ENCODE peak calls at places on chromosomes 2 and 18, in six cellular contexts. One of them, this sample, is unnamed.
A peak's percentile ranks its signal among the peaks of the same experiment; 100 is the strongest.

GRCh38 chr2:237581751-237582746 is 8.5 kb downstream of the RAB17 start:
- DNase-seq in neural progenitor cell: peak; percentile 65
- DNase-seq in PC-9: no peak
- DNase-seq in astrocyte: peak; percentile 42
- DNase-seq in fibroblast of lung: peak; percentile 58
- DNase-seq in HCT116: no peak
- DNase-seq in this sample: peak; percentile 68

GRCh38 chr2:157785866-157786662 is 90.1 kb downstream of the ACVR1 start:
- DNase-seq in fibroblast of lung: peak; percentile 75
- DNase-seq in HCT116: no peak
- DNase-seq in neural progenitor cell: no peak
- DNase-seq in PC-9: no peak
- DNase-seq in astrocyte: peak; percentile 67
- DNase-seq in this sample: no peak

GRCh38 chr18:75483662-75484061 is 56.2 kb upstream of the SMIM21 start:
- DNase-seq in astrocyte: no peak
- DNase-seq in neural progenitor cell: no peak
- DNase-seq in HCT116: no peak
- DNase-seq in fibroblast of lung: no peak
- DNase-seq in PC-9: no peak
- DNase-seq in this sample: no peak

GRCh38 chr2:113182471-113183260 is 8.9 kb downstream of the PSD4 start:
- DNase-seq in neural progenitor cell: no peak
- DNase-seq in PC-9: no peak
- DNase-seq in fibroblast of lung: no peak
- DNase-seq in HCT116: no peak
- DNase-seq in astrocyte: no peak
- DNase-seq in this sample: no peak

GRCh38 chr2:85095094-85095493 is 38.1 kb upstream of the TCF7L1 start:
- DNase-seq in HCT116: no peak
- DNase-seq in PC-9: peak; percentile 41
- DNase-seq in fibroblast of lung: no peak
- DNase-seq in astrocyte: peak; percentile 6
- DNase-seq in neural progenitor cell: no peak
- DNase-seq in this sample: no peak

GRCh38 chr2:218260742-218261423 is at the start of gene GPBAR1:
- DNase-seq in neural progenitor cell: peak; percentile 71
- DNase-seq in HCT116: no peak
- DNase-seq in astrocyte: no peak
- DNase-seq in PC-9: no peak
- DNase-seq in fibroblast of lung: no peak
- DNase-seq in this sample: no peak

GRCh38 chr2:124894199-124894598 is 869.1 kb downstream of the CNTNAP5 start:
- DNase-seq in PC-9: no peak
- DNase-seq in HCT116: no peak
- DNase-seq in fibroblast of lung: no peak
- DNase-seq in neural progenitor cell: no peak
- DNase-seq in astrocyte: no peak
- DNase-seq in this sample: no peak

GRCh38 chr2:44546469-44547127 is 184.9 kb downstream of the CAMKMT start:
- DNase-seq in fibroblast of lung: no peak
- DNase-seq in PC-9: no peak
- DNase-seq in HCT116: no peak
- DNase-seq in neural progenitor cell: no peak
- DNase-seq in astrocyte: no peak
- DNase-seq in this sample: no peak

GRCh38 chr2:109475531-109476210 is 138.1 kb downstream of the SEPTIN10 start:
- DNase-seq in HCT116: no peak
- DNase-seq in fibroblast of lung: peak; percentile 81
- DNase-seq in neural progenitor cell: no peak
- DNase-seq in PC-9: peak; percentile 85
- DNase-seq in astrocyte: peak; percentile 70
- DNase-seq in this sample: peak; percentile 67

GRCh38 chr18:77132369-77133050 is at the start of gene MBP:
- DNase-seq in neural progenitor cell: peak; percentile 73
- DNase-seq in HCT116: no peak
- DNase-seq in PC-9: peak; percentile 53
- DNase-seq in fibroblast of lung: no peak
- DNase-seq in astrocyte: no peak
- DNase-seq in this sample: peak; percentile 56

GRCh38 chr2:134527398-134527797 is 191.4 kb downstream of the TMEM163 start:
- DNase-seq in neural progenitor cell: no peak
- DNase-seq in fibroblast of lung: peak; percentile 6
- DNase-seq in PC-9: no peak
- DNase-seq in astrocyte: no peak
- DNase-seq in HCT116: no peak
- DNase-seq in this sample: no peak

GRCh38 chr2:175577405-175577986 is 396.0 kb upstream of the ATP5MC3 start:
- DNase-seq in HCT116: no peak
- DNase-seq in astrocyte: no peak
- DNase-seq in neural progenitor cell: no peak
- DNase-seq in fibroblast of lung: no peak
- DNase-seq in PC-9: no peak
- DNase-seq in this sample: no peak

GRCh38 chr18:4589056-4589800 is 134.1 kb upstream of the DLGAP1 start:
- DNase-seq in HCT116: no peak
- DNase-seq in fibroblast of lung: no peak
- DNase-seq in PC-9: no peak
- DNase-seq in astrocyte: no peak
- DNase-seq in neural progenitor cell: no peak
- DNase-seq in this sample: no peak

GRCh38 chr18:34339155-34339554 is 114.4 kb upstream of the NOL4 start:
- DNase-seq in neural progenitor cell: no peak
- DNase-seq in PC-9: no peak
- DNase-seq in fibroblast of lung: no peak
- DNase-seq in HCT116: no peak
- DNase-seq in astrocyte: no peak
- DNase-seq in this sample: no peak

GRCh38 chr2:176132397-176133086 is 3.0 kb downstream of the HOXD8 start:
- DNase-seq in neural progenitor cell: peak; percentile 47
- DNase-seq in PC-9: no peak
- DNase-seq in astrocyte: no peak
- DNase-seq in HCT116: no peak
- DNase-seq in fibroblast of lung: no peak
- DNase-seq in this sample: no peak

GRCh38 chr2:84085562-84085961 is 373.5 kb downstream of the SUCLG1 start:
- DNase-seq in astrocyte: no peak
- DNase-seq in fibroblast of lung: no peak
- DNase-seq in PC-9: no peak
- DNase-seq in neural progenitor cell: no peak
- DNase-seq in HCT116: no peak
- DNase-seq in this sample: no peak

GRCh38 chr2:241001413-241002274 is 3.2 kb downstream of the SNED1 start:
- DNase-seq in neural progenitor cell: no peak
- DNase-seq in fibroblast of lung: no peak
- DNase-seq in PC-9: no peak
- DNase-seq in astrocyte: no peak
- DNase-seq in HCT116: no peak
- DNase-seq in this sample: no peak

GRCh38 chr18:77571743-77572142 is 322.1 kb downstream of the GALR1 start:
- DNase-seq in HCT116: no peak
- DNase-seq in fibroblast of lung: no peak
- DNase-seq in PC-9: no peak
- DNase-seq in astrocyte: no peak
- DNase-seq in neural progenitor cell: no peak
- DNase-seq in this sample: no peak

GRCh38 chr2:17573085-17573805 is 32.7 kb downstream of the VSNL1 start:
- DNase-seq in fibroblast of lung: peak; percentile 85
- DNase-seq in neural progenitor cell: no peak
- DNase-seq in HCT116: no peak
- DNase-seq in PC-9: no peak
- DNase-seq in astrocyte: peak; percentile 82
- DNase-seq in this sample: no peak

GRCh38 chr18:28091197-28091596 is 85.7 kb downstream of the CDH2 start:
- DNase-seq in fibroblast of lung: no peak
- DNase-seq in astrocyte: no peak
- DNase-seq in PC-9: no peak
- DNase-seq in neural progenitor cell: no peak
- DNase-seq in HCT116: no peak
- DNase-seq in this sample: no peak

GRCh38 chr2:14352067-14352466 is 280.4 kb upstream of the LRATD1 start:
- DNase-seq in HCT116: no peak
- DNase-seq in astrocyte: no peak
- DNase-seq in fibroblast of lung: no peak
- DNase-seq in neural progenitor cell: no peak
- DNase-seq in PC-9: no peak
- DNase-seq in this sample: no peak

GRCh38 chr18:62616331-62616805 is 93.5 kb downstream of the ZCCHC2 start:
- DNase-seq in fibroblast of lung: no peak
- DNase-seq in astrocyte: no peak
- DNase-seq in HCT116: no peak
- DNase-seq in neural progenitor cell: no peak
- DNase-seq in PC-9: no peak
- DNase-seq in this sample: no peak

GRCh38 chr2:61145990-61146389 is 16.0 kb upstream of the C2orf74 start:
- DNase-seq in astrocyte: no peak
- DNase-seq in HCT116: no peak
- DNase-seq in fibroblast of lung: no peak
- DNase-seq in neural progenitor cell: no peak
- DNase-seq in PC-9: no peak
- DNase-seq in this sample: no peak

GRCh38 chr2:241592126-241592845 is 33.7 kb downstream of the BOK start:
- DNase-seq in PC-9: no peak
- DNase-seq in HCT116: no peak
- DNase-seq in neural progenitor cell: no peak
- DNase-seq in fibroblast of lung: no peak
- DNase-seq in astrocyte: no peak
- DNase-seq in this sample: no peak

GRCh38 chr2:169108098-169108884 is 38.9 kb downstream of the DHRS9 start:
- DNase-seq in fibroblast of lung: no peak
- DNase-seq in neural progenitor cell: no peak
- DNase-seq in HCT116: no peak
- DNase-seq in PC-9: no peak
- DNase-seq in astrocyte: no peak
- DNase-seq in this sample: no peak
- TF ChIP-seq CTCF in fibroblast of lung: no peak
- TF ChIP-seq CTCF in neural progenitor cell: no peak
- TF ChIP-seq CTCF in HCT116: no peak
- TF ChIP-seq CTCF in PC-9: no peak
- TF ChIP-seq CTCF in astrocyte: no peak
- TF ChIP-seq CTCF in this sample: no peak

GRCh38 chr2:99152181-99152580 is 2.6 kb downstream of the TSGA10 start:
- DNase-seq in neural progenitor cell: no peak
- DNase-seq in HCT116: no peak
- DNase-seq in PC-9: no peak
- DNase-seq in astrocyte: no peak
- DNase-seq in fibroblast of lung: no peak
- DNase-seq in this sample: no peak

GRCh38 chr2:99153921-99154604 is 679 bp downstream of the TSGA10 start:
- DNase-seq in fibroblast of lung: peak; percentile 21
- DNase-seq in HCT116: no peak
- DNase-seq in astrocyte: peak; percentile 10
- DNase-seq in neural progenitor cell: peak; percentile 3
- DNase-seq in PC-9: no peak
- DNase-seq in this sample: peak; percentile 12

GRCh38 chr2:99154643-99155536 is at the start of the genes LIPT1 and TSGA10:
- DNase-seq in PC-9: peak; percentile 81
- DNase-seq in astrocyte: peak; percentile 84
- DNase-seq in neural progenitor cell: peak; percentile 90
- DNase-seq in fibroblast of lung: peak; percentile 91
- DNase-seq in HCT116: peak; percentile 82
- DNase-seq in this sample: peak; percentile 97

DNA sequence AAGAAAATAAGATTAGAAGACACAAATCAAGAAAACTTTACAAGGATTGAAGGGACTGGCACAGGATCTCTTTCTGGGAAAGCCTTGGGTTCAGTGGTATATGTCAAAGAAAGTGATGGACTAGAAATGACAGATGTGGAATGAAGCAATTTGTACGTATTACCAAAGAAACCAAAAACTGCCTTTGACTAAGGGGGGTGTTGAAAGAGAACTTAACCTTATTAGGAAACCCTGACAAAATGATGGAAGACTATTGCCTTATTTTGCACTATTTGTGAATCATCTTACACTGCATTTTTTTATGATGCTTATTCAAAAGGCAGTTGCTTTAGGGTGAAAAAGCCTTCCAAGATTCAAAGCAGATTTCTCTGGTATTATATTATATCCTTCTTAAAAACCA is 4.1 kb downstream of the TSGA10 start:
- DNase-seq in neural progenitor cell: no peak
- DNase-seq in astrocyte: peak; percentile 20
- DNase-seq in HCT116: no peak
- DNase-seq in PC-9: no peak
- DNase-seq in fibroblast of lung: peak; percentile 23
- DNase-seq in this sample: no peak
- H2AFZ ChIP-seq in neural progenitor cell: no peak overlapping the region
- H2AFZ ChIP-seq in astrocyte: no peak overlapping the region
- H2AFZ ChIP-seq in HCT116: no peak overlapping the region
- H2AFZ ChIP-seq in PC-9: no peak overlapping the region
- H2AFZ ChIP-seq in fibroblast of lung: no peak overlapping the region
- H2AFZ ChIP-seq in this sample: no peak overlapping the region

DNA sequence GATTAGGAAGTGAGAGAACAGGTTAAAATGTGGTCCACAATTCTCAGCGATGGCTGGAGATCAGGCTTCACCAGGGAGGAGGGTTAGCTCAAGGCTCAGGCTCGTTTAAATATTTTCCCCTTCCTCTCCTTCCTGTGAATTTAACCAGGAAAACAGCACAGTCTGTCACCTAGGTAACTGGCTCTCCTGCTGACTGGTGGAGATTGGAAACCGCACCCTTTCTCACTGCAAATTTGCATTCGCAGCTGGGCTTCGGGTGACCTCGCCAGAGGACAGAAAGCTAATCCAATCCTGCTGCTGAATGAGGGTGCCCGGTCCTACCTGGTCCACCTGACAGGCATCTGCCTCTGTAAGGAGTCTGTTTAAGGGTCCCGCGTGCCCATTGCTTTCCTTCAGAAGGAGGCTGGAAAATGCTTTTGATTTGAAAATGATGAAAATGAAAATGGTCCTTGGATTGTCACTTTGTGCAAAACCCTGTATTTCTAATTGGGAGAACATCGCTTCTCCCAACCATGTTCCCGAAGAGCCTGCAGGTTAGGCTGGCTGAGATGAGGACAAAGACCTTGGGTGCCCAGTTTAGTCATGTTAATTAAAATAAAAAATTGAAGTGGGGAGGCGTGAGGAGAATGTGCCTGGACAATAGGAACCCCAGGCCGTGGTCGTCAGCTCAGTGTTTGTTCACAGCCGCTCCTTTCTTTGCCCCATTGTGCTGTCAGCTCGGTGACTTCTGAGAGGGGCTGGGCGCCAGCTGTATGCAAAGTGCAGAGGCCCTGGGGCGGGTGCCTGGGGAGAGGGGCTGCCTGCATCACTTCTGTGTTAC is 43.4 kb upstream of the MTCL1 start:
- DNase-seq in astrocyte: peak; percentile 67
- DNase-seq in neural progenitor cell: peak; percentile 83
- DNase-seq in fibroblast of lung: peak; percentile 73
- DNase-seq in PC-9: no peak
- DNase-seq in HCT116: no peak
- DNase-seq in this sample: peak; percentile 44
- H3K4me3 ChIP-seq in astrocyte: no peak overlapping the region
- H3K4me3 ChIP-seq in neural progenitor cell: peak overlapping the region; percentile 35
- H3K4me3 ChIP-seq in fibroblast of lung: no peak overlapping the region
- H3K4me3 ChIP-seq in PC-9: no peak overlapping the region
- H3K4me3 ChIP-seq in HCT116: no peak overlapping the region
- H3K4me3 ChIP-seq in this sample: peak overlapping the region; percentile 44

DNA sequence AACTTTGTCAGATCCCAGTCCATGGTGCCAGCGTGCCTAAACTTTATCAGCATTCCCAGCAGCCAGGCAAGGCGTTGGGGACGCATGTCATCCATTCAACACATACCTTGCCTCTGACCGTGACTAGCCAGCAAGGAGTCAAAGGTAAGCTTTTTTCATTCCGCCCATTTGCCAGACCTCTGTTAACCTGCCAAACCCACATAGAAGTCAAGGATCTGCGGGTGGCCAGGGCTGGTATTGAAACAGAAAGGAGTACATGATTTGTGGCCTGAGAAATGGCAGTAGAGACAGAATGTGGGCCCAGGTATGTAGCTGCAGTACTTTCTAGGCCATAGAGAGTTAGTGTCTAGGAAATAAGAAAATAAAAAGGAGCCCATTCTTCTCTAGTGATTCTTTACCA is 240.2 kb downstream of the LTBP1 start:
- DNase-seq in HCT116: no peak
- DNase-seq in PC-9: no peak
- DNase-seq in neural progenitor cell: no peak
- DNase-seq in astrocyte: no peak
- DNase-seq in fibroblast of lung: no peak
- DNase-seq in this sample: no peak
- TF ChIP-seq CTCF in HCT116: no peak
- TF ChIP-seq CTCF in PC-9: no peak
- TF ChIP-seq CTCF in neural progenitor cell: no peak
- TF ChIP-seq CTCF in astrocyte: no peak
- TF ChIP-seq CTCF in fibroblast of lung: no peak
- TF ChIP-seq CTCF in this sample: no peak

This sample was measured in MM.1S.